ENCODE peak calls at places on chromosomes 12 and 14, in seven cellular contexts. S is epithelial cell of esophagus, G is bronchial epithelial cell, H is HAP-1, R is stomach, J is GM23248, B is SK-N-SH. W is an unnamed sample.

GRCh38 chr12:58583956-58584355 is 336.3 kb downstream of the LRIG3 start:
- DNase-seq in S (no peak), G (no peak), H (no peak), R (no peak), J (peak), B (no peak), W (no peak)

GRCh38 chr12:131759176-131759575 is 48.3 kb downstream of the SFSWAP start:
- DNase-seq in S (no peak), G (no peak), H (no peak), R (no peak), J (no peak), B (no peak), W (no peak)

GRCh38 chr12:4809449-4810218 is 89.4 kb downstream of the GALNT8 start:
- DNase-seq in S (no peak), G (no peak), H (no peak), R (no peak), J (peak), B (peak), W (no peak)

GRCh38 chr12:47882796-47883546 is 21.8 kb downstream of the VDR start:
- DNase-seq in S (peak), G (peak), H (no peak), R (peak), J (peak), B (peak), W (no peak)

GRCh38 chr12:55718020-55718419 is 2.2 kb upstream of the RDH5 start:
- DNase-seq in S (no peak), G (no peak), H (no peak), R (no peak), J (no peak), B (no peak), W (no peak)

GRCh38 chr12:107400686-107401447 is 284.7 kb upstream of the PWP1 start:
- DNase-seq in S (peak), G (no peak), H (no peak), R (no peak), J (peak), B (peak), W (no peak)

GRCh38 chr14:96225745-96226151 is 21.1 kb downstream of the BDKRB2 start:
- DNase-seq in S (peak), G (peak), H (peak), R (no peak), J (peak), B (peak), W (peak)

GRCh38 chr12:116958402-116959197 is 47.9 kb downstream of the FBXW8 start:
- DNase-seq in S (no peak), G (no peak), H (no peak), R (no peak), J (peak), B (no peak), W (no peak)

GRCh38 chr14:21039585-21040369 is 2.4 kb upstream of the RNASE7 start:
- DNase-seq in S (peak), G (peak), H (peak), R (peak), J (peak), B (peak), W (no peak)

GRCh38 chr12:95633049-95633545 is 81.8 kb upstream of the USP44 start:
- DNase-seq in S (peak), G (peak), H (peak), R (peak), J (peak), B (no peak), W (no peak)

GRCh38 chr12:3116106-3116898 is 39.1 kb downstream of the TSPAN9 start:
- DNase-seq in S (no peak), G (no peak), H (no peak), R (no peak), J (no peak), B (no peak), W (no peak)

GRCh38 chr12:57454566-57455373 is at the start of gene INHBE:
- DNase-seq in S (no peak), G (no peak), H (peak), R (no peak), J (peak), B (no peak), W (no peak)

GRCh38 chr12:95759039-95759438 is 31.5 kb downstream of the NTN4 start:
- DNase-seq in S (no peak), G (no peak), H (no peak), R (no peak), J (no peak), B (no peak), W (no peak)

GRCh38 chr14:75205586-75205985 is 29.2 kb upstream of the TMED10 start:
- DNase-seq in S (peak), G (peak), H (no peak), R (no peak), J (peak), B (no peak), W (no peak)

GRCh38 chr12:6374028-6374780 is 1.2 kb downstream of the SCNN1A start:
- DNase-seq in S (no peak), G (no peak), H (no peak), R (no peak), J (no peak), B (no peak), W (no peak)

GRCh38 chr12:6376079-6376941 is 947 bp upstream of the SCNN1A start:
- DNase-seq in S (peak), G (peak), H (peak), R (peak), J (peak), B (peak), W (no peak)

GRCh38 chr12:6375269-6376078 is at the start of gene SCNN1A:
- DNase-seq in S (no peak), G (no peak), H (no peak), R (peak), J (no peak), B (no peak), W (no peak)

GRCh38 chr12:6373022-6373787 is 2.2 kb downstream of the SCNN1A start:
- DNase-seq in S (no peak), G (no peak), H (no peak), R (peak), J (no peak), B (no peak), W (no peak)

GRCh38 chr12:6374781-6375150 is 597 bp downstream of the SCNN1A start:
- DNase-seq in S (no peak), G (no peak), H (no peak), R (no peak), J (no peak), B (no peak), W (no peak)
- H3K4me3 ChIP-seq in S (peak), G (peak), H (no peak), R (peak), J (no peak), B (no peak), W (no peak)

DNA sequence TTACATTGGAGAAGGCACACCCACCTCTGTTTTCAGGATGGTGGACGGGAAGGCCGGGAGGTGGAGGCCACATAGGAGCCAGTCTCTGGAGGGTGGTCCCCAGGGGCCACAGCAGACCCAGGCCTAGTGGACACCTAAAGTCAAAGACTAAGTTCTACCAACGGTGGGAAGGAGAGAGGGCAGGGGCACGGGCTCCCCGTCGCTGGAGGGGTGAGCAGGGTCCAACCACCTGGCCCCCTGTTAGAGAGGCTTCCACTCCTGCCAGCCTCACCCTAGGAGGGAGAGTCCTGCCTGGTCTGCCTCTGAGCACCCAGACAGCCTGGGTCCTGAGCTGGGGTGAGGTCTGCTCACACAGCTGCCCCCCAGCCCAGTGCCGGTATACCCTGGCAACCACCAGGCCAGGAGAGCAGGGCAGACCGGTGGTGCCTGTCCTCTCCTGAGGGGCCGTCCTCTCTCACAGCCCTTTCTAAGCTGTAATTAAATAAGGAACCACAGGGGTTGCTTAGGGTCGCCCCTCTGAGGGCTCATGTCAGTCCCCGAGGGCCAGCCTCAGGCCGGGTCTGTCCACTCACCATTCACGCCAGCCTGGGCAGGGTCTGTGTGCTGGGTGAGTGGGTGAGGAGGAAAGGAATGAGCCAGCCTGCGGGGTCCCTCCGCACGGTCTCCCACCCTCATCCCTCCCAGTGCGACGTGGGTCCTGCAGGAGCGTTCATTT is 2.3 kb downstream of the INF2 start:
- DNase-seq in S (no peak), G (no peak), H (no peak), R (no peak), J (no peak), B (no peak), W (no peak)
- H3K4me3 ChIP-seq in S (no peak), G (no peak), H (no peak), R (peak), J (peak), B (no peak), W (peak)

GRCh38 chr12:9648701-9649531 is 20.6 kb upstream of the CLEC2D start:
- DNase-seq in S (peak), G (no peak), H (no peak), R (no peak), J (peak), B (no peak), W (no peak)

GRCh38 chr12:9651265-9651729 is 18.2 kb upstream of the CLEC2D start:
- DNase-seq in S (peak), G (peak), H (no peak), R (no peak), J (peak), B (no peak), W (no peak)

GRCh38 chr12:9646794-9647622 is 22.5 kb upstream of the CLEC2D start:
- DNase-seq in S (peak), G (peak), H (no peak), R (no peak), J (peak), B (no peak), W (no peak)

GRCh38 chr12:9647825-9648700 is 21.4 kb upstream of the CLEC2D start:
- DNase-seq in S (peak), G (peak), H (peak), R (peak), J (peak), B (peak), W (peak)

DNA sequence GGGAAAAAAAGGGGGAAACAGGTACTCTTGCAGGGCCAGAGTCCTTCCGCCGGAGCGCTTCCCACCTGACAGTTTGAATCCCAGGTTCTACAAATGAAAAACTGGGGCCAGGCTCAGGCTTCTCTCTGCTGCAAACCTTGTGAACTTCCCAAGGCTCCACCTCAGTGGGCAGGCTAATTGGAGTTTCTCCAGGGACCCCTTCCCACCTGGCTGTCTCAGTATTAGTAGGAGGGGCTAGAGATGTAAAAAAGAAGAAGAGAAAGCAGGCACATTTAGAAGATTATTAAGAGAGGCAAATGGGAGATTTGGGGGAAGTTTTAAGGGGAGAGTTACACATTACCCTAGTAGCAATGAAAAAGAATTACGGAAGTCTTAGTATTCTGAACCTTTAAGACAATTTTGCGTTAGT is 20.0 kb upstream of the CLEC2D start:
- DNase-seq in S (peak), G (no peak), H (peak), R (no peak), J (no peak), B (no peak), W (no peak)
- H3K4me3 ChIP-seq in S (peak), G (peak), H (peak), R (peak), J (peak), B (peak), W (peak)

DNA sequence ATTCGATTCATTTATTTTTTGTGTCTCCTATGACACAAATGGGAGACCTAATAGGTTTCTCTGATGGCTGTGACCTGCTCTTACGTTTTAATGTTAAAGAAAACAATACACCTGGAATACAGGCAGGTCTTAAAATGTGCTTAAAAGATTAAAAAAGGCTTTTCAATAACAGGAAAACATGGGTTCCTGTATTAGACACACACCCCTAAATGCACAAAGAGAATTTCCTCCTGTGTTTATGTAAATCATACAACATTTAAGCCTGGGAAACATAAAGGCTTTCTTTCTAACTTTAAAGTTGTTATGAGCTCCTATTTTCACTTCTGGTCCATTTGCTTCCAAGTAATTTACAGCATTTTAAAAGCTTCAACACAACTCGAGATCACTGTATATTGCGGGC is 191.3 kb downstream of the STXBP6 start:
- DNase-seq in S (no peak), G (no peak), H (no peak), R (no peak), J (no peak), B (no peak), W (no peak)
- H3K4me3 ChIP-seq in S (no peak), G (no peak), H (no peak), R (no peak), J (no peak), B (no peak), W (no peak)

GRCh38 chr14:91021991-91022621 is 38.3 kb downstream of the RPS6KA5 start:
- DNase-seq in S (no peak), G (peak), H (no peak), R (no peak), J (peak), B (no peak), W (no peak)
- H3K4me3 ChIP-seq in S (no peak), G (peak), H (no peak), R (peak), J (peak), B (no peak), W (peak)

GRCh38 chr14:23631702-23632460 is 4.3 kb upstream of the DHRS2 start:
- DNase-seq in S (peak), G (peak), H (peak), R (peak), J (peak), B (peak), W (peak)
- H3K4me3 ChIP-seq in S (no peak), G (no peak), H (no peak), R (no peak), J (peak), B (no peak), W (peak)

GRCh38 chr14:102058146-102058545 is 28.7 kb downstream of the HSP90AA1 start:
- DNase-seq in S (no peak), G (no peak), H (no peak), R (no peak), J (no peak), B (no peak), W (no peak)
- H3K4me3 ChIP-seq in S (no peak), G (no peak), H (no peak), R (no peak), J (no peak), B (no peak), W (no peak)

GRCh38 chr12:111122458-111122878 is 202.1 kb upstream of the MYL2 start:
- DNase-seq in S (no peak), G (peak), H (peak), R (no peak), J (no peak), B (no peak), W (no peak)

GRCh38 chr12:111126331-111126730 is 206.0 kb upstream of the MYL2 start:
- DNase-seq in S (no peak), G (peak), H (no peak), R (no peak), J (peak), B (no peak), W (no peak)

GRCh38 chr12:111123390-111123789 is 203.0 kb upstream of the MYL2 start:
- DNase-seq in S (no peak), G (no peak), H (no peak), R (no peak), J (no peak), B (no peak), W (no peak)

GRCh38 chr12:111124183-111124582 is 203.8 kb upstream of the MYL2 start:
- DNase-seq in S (no peak), G (no peak), H (no peak), R (no peak), J (no peak), B (no peak), W (no peak)

GRCh38 chr12:111121840-111122239 is 201.5 kb upstream of the MYL2 start:
- DNase-seq in S (no peak), G (no peak), H (peak), R (no peak), J (no peak), B (no peak), W (no peak)
- H3K4me3 ChIP-seq in S (no peak), G (no peak), H (no peak), R (no peak), J (no peak), B (no peak), W (no peak)